ENCODE peak calls at places on chromosomes 6 and 20, in four cellular contexts. One of them, this sample, is unnamed.

GRCh38 chr6:24951831-24952299 is 16.1 kb upstream of the RIPOR2 start:
- DNase-seq in ELR: no peak
- DNase-seq in mucosa of gallbladder: no peak
- DNase-seq in LHCN-M2: no peak
- DNase-seq in this sample: no peak

GRCh38 chr20:278607-279571 is 11.7 kb downstream of the C20orf96 start:
- DNase-seq in ELR: no peak
- DNase-seq in mucosa of gallbladder: no peak
- DNase-seq in LHCN-M2: no peak
- DNase-seq in this sample: no peak

GRCh38 chr20:50690979-50691584 is at the start of gene RIPOR3:
- DNase-seq in ELR: peak
- DNase-seq in mucosa of gallbladder: no peak
- DNase-seq in LHCN-M2: no peak
- DNase-seq in this sample: no peak

GRCh38 chr6:158061361-158061708 is 79.7 kb downstream of the SYNJ2 start:
- DNase-seq in ELR: no peak
- DNase-seq in mucosa of gallbladder: no peak
- DNase-seq in LHCN-M2: no peak
- DNase-seq in this sample: no peak

GRCh38 chr6:55868910-55869479 is 6.4 kb downstream of the BMP5 start:
- DNase-seq in ELR: peak
- DNase-seq in mucosa of gallbladder: no peak
- DNase-seq in LHCN-M2: peak
- DNase-seq in this sample: peak

GRCh38 chr6:150684715-150685459 is 85.2 kb downstream of the PLEKHG1 start:
- DNase-seq in ELR: no peak
- DNase-seq in mucosa of gallbladder: no peak
- DNase-seq in LHCN-M2: no peak
- DNase-seq in this sample: no peak

GRCh38 chr6:168699631-168700315 is 258.8 kb downstream of the SMOC2 start:
- DNase-seq in ELR: no peak
- DNase-seq in mucosa of gallbladder: peak
- DNase-seq in LHCN-M2: no peak
- DNase-seq in this sample: no peak

GRCh38 chr20:22055981-22056380 is 350.5 kb downstream of the PAX1 start:
- DNase-seq in ELR: no peak
- DNase-seq in mucosa of gallbladder: no peak
- DNase-seq in LHCN-M2: no peak
- DNase-seq in this sample: no peak

GRCh38 chr6:168039849-168040248 is 39.2 kb downstream of the FRMD1 start:
- DNase-seq in ELR: no peak
- DNase-seq in mucosa of gallbladder: no peak
- DNase-seq in LHCN-M2: no peak
- DNase-seq in this sample: no peak

GRCh38 chr20:14498809-14499208 is 161.4 kb upstream of the FLRT3 start:
- DNase-seq in ELR: no peak
- DNase-seq in mucosa of gallbladder: no peak
- DNase-seq in LHCN-M2: no peak
- DNase-seq in this sample: no peak

GRCh38 chr20:49589747-49590146 is 21.8 kb upstream of the PTGIS start:
- DNase-seq in ELR: no peak
- DNase-seq in mucosa of gallbladder: no peak
- DNase-seq in LHCN-M2: no peak
- DNase-seq in this sample: no peak

GRCh38 chr6:39808934-39809333 is 16.8 kb downstream of the DAAM2 start:
- DNase-seq in ELR: no peak
- DNase-seq in mucosa of gallbladder: no peak
- DNase-seq in LHCN-M2: no peak
- DNase-seq in this sample: no peak

This sample was measured in T1000.